ENCODE peak calls at places on chromosome 10, in seven cellular contexts. P is A549, D is WTC11, X is H1, C is NB4, R is K562, O is GM12878. L is an unnamed sample.

GRCh38 chr10:128530301-128530700 is 404.1 kb upstream of the MKI67 start:
- DNase-seq in P (peak), O (no peak), C (peak), D (no peak), X (no peak), R (peak), L (peak)

GRCh38 chr10:89963446-89964102 is 262.2 kb downstream of the KIF20B start:
- DNase-seq in D (no peak), C (no peak), O (no peak), P (no peak), R (no peak), X (no peak), L (no peak)

GRCh38 chr10:73537288-73537687 is 41.5 kb upstream of the PPP3CB start:
- DNase-seq in X (no peak), R (no peak), D (no peak), P (no peak), C (peak), O (no peak), L (no peak)

GRCh38 chr10:7192831-7193348 is 217.9 kb downstream of the SFMBT2 start:
- DNase-seq in R (no peak), C (no peak), D (no peak), X (no peak), O (no peak), P (no peak), L (no peak)

GRCh38 chr10:77801474-77802238 is 124.9 kb downstream of the DLG5 start:
- DNase-seq in C (peak), O (peak), R (no peak), D (no peak), P (no peak), X (no peak), L (no peak)

GRCh38 chr10:23099079-23099478 is 3.7 kb downstream of the MSRB2 start:
- DNase-seq in R (no peak), X (no peak), O (no peak), D (no peak), P (no peak), C (no peak), L (no peak)

GRCh38 chr10:132434405-132435005 is 37.5 kb downstream of the PWWP2B start:
- DNase-seq in P (no peak), X (no peak), R (peak), O (no peak), C (peak), D (no peak), L (no peak)

GRCh38 chr10:128065881-128066534 is 60.2 kb downstream of the MKI67 start:
- DNase-seq in P (no peak), C (no peak), O (no peak), R (no peak), X (no peak), D (no peak), L (no peak)

GRCh38 chr10:71176661-71177060 is 35.7 kb upstream of the UNC5B start:
- DNase-seq in O (no peak), D (peak), C (no peak), R (no peak), X (no peak), P (no peak), L (no peak)

GRCh38 chr10:93352638-93353383 is 129.3 kb downstream of the MYOF start:
- DNase-seq in D (no peak), P (peak), X (no peak), O (no peak), R (peak), C (peak), L (no peak)

GRCh38 chr10:103772096-103772845 is 83.1 kb downstream of the SH3PXD2A start:
- DNase-seq in O (no peak), C (peak), P (peak), D (peak), X (peak), R (peak), L (peak)

GRCh38 chr10:110408203-110408871 is 89.4 kb upstream of the DUSP5 start:
- DNase-seq in X (no peak), C (no peak), P (no peak), R (no peak), D (peak), O (no peak), L (no peak)

GRCh38 chr10:103193107-103193819 is at the start of gene NT5C2:
- DNase-seq in C (peak), D (peak), R (peak), O (no peak), X (peak), P (peak), L (peak)

GRCh38 chr10:46523119-46523880 is 33.2 kb downstream of the GPRIN2 start:
- DNase-seq in O (no peak), P (peak), R (no peak), X (no peak), C (no peak), D (peak), L (peak)
- TF ChIP-seq MAX in O (no peak), P (no peak), R (no peak), X (no peak), C (no peak), D (no peak), L (no peak)

GRCh38 chr10:44467900-44468299 is 83.0 kb upstream of the CXCL12 start:
- DNase-seq in R (no peak), O (no peak), X (no peak), D (no peak), C (no peak), P (no peak), L (no peak)
- TF ChIP-seq MAX in R (no peak), O (no peak), X (no peak), D (no peak), C (no peak), P (no peak), L (no peak)

DNA sequence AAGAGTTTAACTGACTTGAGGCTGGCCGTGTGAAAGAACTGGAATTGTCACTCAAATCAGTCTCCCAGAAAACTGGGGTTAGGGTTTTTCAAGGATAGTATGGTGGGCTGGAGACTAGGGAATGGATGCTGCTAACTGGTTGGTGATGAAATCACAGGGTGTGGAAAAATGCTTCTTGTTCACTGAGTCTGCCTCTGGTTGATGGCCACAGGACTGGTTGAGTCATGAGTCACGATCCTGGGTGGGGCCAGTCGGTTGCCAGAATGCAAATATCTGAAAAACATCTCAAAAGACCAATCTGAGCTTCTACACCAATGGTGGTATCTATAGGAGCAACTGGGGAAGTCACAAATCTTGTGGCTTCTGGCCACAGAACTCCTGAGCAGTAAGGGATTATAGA is 16.3 kb upstream of the BAMBI start:
- DNase-seq in X (no peak), C (no peak), P (no peak), R (no peak), D (no peak), O (no peak), L (no peak)
- TF ChIP-seq MAX in X (no peak), C (no peak), P (no peak), R (no peak), D (no peak), O (no peak), L (no peak)

GRCh38 chr10:43235070-43235900 is 31.6 kb downstream of the RASGEF1A start:
- DNase-seq in D (peak), C (no peak), O (no peak), R (no peak), P (no peak), X (no peak), L (no peak)

GRCh38 chr10:43231523-43232078 is 35.3 kb downstream of the RASGEF1A start:
- DNase-seq in C (no peak), D (peak), X (peak), P (no peak), O (no peak), R (no peak), L (no peak)

GRCh38 chr10:43234471-43235041 is 32.3 kb downstream of the RASGEF1A start:
- DNase-seq in O (no peak), D (peak), R (no peak), P (no peak), X (no peak), C (no peak), L (no peak)

GRCh38 chr10:43236176-43236850 is 30.6 kb downstream of the RASGEF1A start:
- DNase-seq in D (no peak), R (no peak), X (no peak), C (no peak), P (no peak), O (no peak), L (no peak)

DNA sequence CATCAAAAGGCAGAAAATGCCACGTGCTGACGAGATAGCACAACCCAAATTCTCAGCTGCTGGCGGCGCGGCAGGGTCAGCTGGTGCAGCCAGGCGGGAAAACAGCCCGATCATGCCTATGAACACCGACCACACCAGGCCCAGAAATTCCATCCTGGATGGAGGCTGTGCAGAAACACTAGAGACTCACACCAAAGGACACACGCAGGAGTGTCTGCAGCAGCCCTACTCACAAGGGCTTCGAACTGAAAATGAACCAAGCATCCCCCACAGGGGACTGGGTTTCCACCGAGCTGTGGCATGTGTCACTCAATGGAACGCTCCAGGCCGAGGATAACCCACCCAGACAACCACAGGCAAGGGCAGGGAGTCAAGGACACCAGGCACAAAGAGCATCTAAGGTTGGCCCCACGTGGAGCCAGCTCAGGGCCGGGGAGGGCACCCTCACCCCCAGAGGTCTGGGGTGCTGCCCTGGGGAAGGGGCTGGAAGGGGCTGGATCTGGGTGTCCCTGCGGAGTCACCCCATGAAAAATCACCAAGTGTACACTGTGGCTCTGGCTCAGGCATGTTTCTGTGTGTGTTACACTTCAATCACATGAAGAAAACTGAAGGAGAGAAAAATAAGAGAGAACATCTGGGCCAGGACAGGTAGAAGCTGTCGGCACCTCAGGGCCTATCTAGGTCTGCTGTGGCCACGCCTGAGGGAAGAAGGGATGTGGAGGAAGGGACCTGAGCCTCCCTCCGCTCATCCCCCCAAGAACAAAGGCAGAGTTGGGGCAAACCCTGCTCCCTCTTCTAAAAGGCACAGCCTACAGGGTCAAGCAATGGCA is 33.0 kb downstream of the RASGEF1A start:
- DNase-seq in R (no peak), X (no peak), P (no peak), D (peak), C (no peak), O (no peak), L (no peak)
- TF ChIP-seq MAX in R (no peak), X (no peak), P (no peak), D (no peak), C (no peak), O (no peak), L (no peak)

DNA sequence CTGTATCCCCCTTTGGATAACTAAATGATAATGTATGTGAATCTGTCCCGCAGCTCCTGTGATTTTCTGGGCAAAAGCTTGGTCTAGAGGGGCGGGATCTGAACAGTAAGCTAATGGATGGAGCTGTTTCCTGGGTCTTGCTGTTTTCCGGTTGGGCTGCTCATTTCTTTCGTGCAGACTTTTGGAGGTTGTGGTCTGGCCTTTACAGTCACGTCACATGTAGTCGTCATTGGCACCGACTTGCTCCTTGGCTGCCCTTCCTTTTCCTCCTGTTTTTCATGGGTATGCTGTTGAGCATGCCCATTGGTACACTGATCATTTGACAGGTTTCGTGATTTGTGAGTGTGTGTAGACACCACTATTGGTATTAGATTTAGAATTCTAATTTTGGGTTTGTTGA is 2.0 kb downstream of the FBH1 start:
- DNase-seq in R (no peak), C (no peak), X (no peak), O (no peak), P (no peak), D (no peak), L (no peak)
- TF ChIP-seq MAX in R (no peak), C (no peak), X (no peak), O (no peak), P (no peak), D (no peak), L (no peak)

GRCh38 chr10:12972146-12972545 is 29.4 kb downstream of the CCDC3 start:
- DNase-seq in P (no peak), C (peak), R (no peak), X (no peak), D (no peak), O (no peak), L (no peak)

GRCh38 chr10:12973149-12973718 is 28.3 kb downstream of the CCDC3 start:
- DNase-seq in P (no peak), C (peak), X (no peak), D (no peak), O (no peak), R (no peak), L (no peak)

GRCh38 chr10:12969951-12970350 is 31.6 kb downstream of the CCDC3 start:
- DNase-seq in O (no peak), P (no peak), R (no peak), X (no peak), D (no peak), C (peak), L (no peak)

GRCh38 chr10:12974123-12974844 is 27.2 kb downstream of the CCDC3 start:
- DNase-seq in D (no peak), P (no peak), O (no peak), X (no peak), C (no peak), R (no peak), L (no peak)

DNA sequence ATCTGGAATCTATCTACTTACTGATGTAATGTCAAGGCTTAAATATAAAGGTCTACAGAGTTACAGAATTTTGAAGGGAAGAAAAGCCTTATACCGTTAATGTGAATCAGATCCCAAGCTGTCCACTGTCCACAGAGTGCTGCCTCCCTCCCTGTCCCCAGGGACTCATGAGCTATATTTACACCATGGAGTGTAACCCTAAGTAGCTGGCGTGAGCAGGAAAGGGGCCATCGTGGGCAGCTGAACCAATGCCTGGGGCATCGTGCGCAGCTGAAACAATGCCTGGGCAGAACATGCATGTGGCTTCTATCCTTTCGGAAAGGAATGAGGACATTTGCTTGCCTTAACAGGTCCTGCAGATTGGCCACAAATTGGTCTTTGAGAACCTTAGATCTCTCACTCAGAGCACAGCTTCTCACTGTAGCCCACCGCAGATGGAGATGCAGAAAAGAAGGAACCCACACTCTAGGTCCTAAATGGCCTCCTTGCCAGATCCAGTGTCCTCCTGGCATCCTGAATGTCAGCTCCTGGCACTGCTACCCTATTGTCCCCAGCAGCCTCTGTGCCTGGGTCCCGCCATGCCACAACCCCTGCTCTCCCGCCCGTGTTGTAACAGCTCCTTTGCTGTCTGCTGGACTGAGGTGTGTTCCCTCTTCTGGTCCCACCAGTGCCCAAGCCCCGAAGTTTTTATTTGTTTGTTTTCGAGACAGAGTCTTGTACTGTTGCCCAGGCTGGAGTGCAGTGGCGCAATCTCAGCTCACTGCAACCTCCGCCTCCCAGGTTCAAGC is 30.3 kb downstream of the CCDC3 start:
- DNase-seq in P (no peak), R (no peak), O (no peak), X (no peak), C (peak), D (no peak), L (no peak)
- TF ChIP-seq MAX in P (no peak), R (no peak), O (no peak), X (no peak), C (no peak), D (no peak), L (no peak)

DNA sequence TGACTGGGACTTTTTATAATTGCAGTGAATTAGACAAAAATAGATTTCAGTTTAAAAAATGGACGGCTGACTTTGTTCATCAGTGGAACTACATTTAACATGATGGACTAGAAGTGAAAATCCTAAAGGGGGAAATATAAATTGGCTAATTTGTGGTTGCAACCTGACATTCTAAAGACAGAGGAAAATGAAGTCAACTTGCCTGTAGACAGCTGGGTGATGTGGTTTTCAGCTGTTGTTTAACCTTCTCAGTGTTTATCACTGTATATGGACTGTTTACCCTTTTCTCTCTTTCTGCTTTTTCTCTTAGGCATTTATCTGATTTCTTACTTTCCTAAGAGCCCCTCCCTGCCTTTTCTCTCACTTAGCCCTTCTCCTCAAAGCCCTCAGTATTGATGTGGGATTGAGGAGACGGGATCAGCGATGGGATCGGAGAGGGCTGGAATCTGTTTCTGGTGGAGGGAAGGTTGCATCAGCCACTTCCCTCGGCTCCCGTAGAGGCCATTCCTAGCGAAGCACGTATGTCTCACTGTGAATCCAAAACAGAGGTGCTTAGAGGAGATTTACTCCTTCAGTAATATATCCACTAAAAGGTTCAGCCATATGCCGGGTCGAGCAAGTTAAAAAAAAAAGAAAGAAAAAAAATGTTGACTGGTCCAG is 109.0 kb upstream of the KLF6 start:
- DNase-seq in D (no peak), P (no peak), C (no peak), R (no peak), X (no peak), O (no peak), L (no peak)
- TF ChIP-seq MAX in D (no peak), P (no peak), C (no peak), R (no peak), X (no peak), O (no peak), L (no peak)